ENCODE peak calls at places on chromosome 12, in five cellular contexts. Q, Z, J, B and I are unnamed samples.

GRCh38 chr12:50132505-50133135 is 20.6 kb downstream of the COX14 start:
- DNase-seq in Q (no peak), Z (no peak), J (peak; percentile 15), B (no peak), I (no peak)

GRCh38 chr12:56723889-56724659 is 1.0 kb downstream of the NACA start:
- DNase-seq in Q (no peak), Z (peak; percentile 80), J (no peak), B (peak; percentile 56), I (peak; percentile 53)

GRCh38 chr12:130830246-130830551 is 8.9 kb downstream of the STX2 start:
- DNase-seq in Q (no peak), Z (no peak), J (no peak), B (no peak), I (no peak)

GRCh38 chr12:98418357-98419075 is 96.9 kb upstream of the TMPO start:
- DNase-seq in Q (no peak), Z (peak; percentile 95), J (no peak), B (peak; percentile 85), I (peak; percentile 91)

GRCh38 chr12:104779134-104779533 is 179.0 kb downstream of the SLC41A2 start:
- DNase-seq in Q (no peak), Z (no peak), J (no peak), B (no peak), I (no peak)

GRCh38 chr12:102216086-102216691 is 18.6 kb upstream of the PMCH start:
- DNase-seq in Q (no peak), Z (no peak), J (no peak), B (no peak), I (no peak)

GRCh38 chr12:25796523-25797000 is 161.9 kb upstream of the RASSF8 start:
- DNase-seq in Q (no peak), Z (no peak), J (no peak), B (no peak), I (peak; percentile 17)

GRCh38 chr12:59322473-59322872 is 273.4 kb upstream of the SLC16A7 start:
- DNase-seq in Q (no peak), Z (no peak), J (peak; percentile 88), B (peak; percentile 27), I (peak; percentile 54)

GRCh38 chr12:57112492-57113294 is 1.5 kb upstream of the STAT6 start:
- DNase-seq in Q (no peak), Z (no peak), J (no peak), B (peak; percentile 25), I (peak; percentile 90)

GRCh38 chr12:130218682-130219081 is 56.4 kb downstream of the FZD10 start:
- DNase-seq in Q (no peak), Z (no peak), J (no peak), B (no peak), I (no peak)

GRCh38 chr12:56993346-56993745 is 13.0 kb downstream of the ZBTB39 start:
- DNase-seq in Q (no peak), Z (no peak), J (no peak), B (no peak), I (no peak)

GRCh38 chr12:96101806-96102205 is 66.4 kb upstream of the LTA4H start:
- DNase-seq in Q (no peak), Z (no peak), J (no peak), B (no peak), I (no peak)

GRCh38 chr12:54549774-54550451 is 512 bp downstream of the PDE1B start:
- DNase-seq in Q (no peak), Z (no peak), J (no peak), B (no peak), I (peak; percentile 57)

GRCh38 chr12:39300799-39301198 is 142.1 kb downstream of the KIF21A start:
- DNase-seq in Q (no peak), Z (no peak), J (no peak), B (no peak), I (no peak)

GRCh38 chr12:7110661-7111060 is 1.6 kb upstream of the C1RL start:
- DNase-seq in Q (no peak), Z (no peak), J (no peak), B (no peak), I (no peak)

GRCh38 chr12:98770230-98770629 is 125.1 kb downstream of the APAF1 start:
- DNase-seq in Q (no peak), Z (no peak), J (no peak), B (no peak), I (no peak)

GRCh38 chr12:71476513-71476912 is 36.9 kb downstream of the LGR5 start:
- DNase-seq in Q (no peak), Z (no peak), J (no peak), B (no peak), I (peak; percentile 33)

GRCh38 chr12:95605087-95605486 is 53.8 kb upstream of the USP44 start:
- DNase-seq in Q (no peak), Z (no peak), J (no peak), B (no peak), I (no peak)

GRCh38 chr12:131829351-131829794 is 1.2 kb downstream of the MMP17 start:
- DNase-seq in Q (no peak), Z (no peak), J (no peak), B (peak; percentile 51), I (no peak)

GRCh38 chr12:80861636-80862378 is 75.9 kb downstream of the LIN7A start:
- DNase-seq in Q (no peak), Z (no peak), J (no peak), B (no peak), I (no peak)

GRCh38 chr12:78198896-78199295 is 368.2 kb downstream of the NAV3 start:
- DNase-seq in Q (no peak), Z (no peak), J (no peak), B (no peak), I (no peak)

GRCh38 chr12:88996389-88996788 is 355.9 kb downstream of the DUSP6 start:
- DNase-seq in Q (no peak), Z (no peak), J (no peak), B (no peak), I (no peak)

GRCh38 chr12:52827499-52828090 is 6.5 kb downstream of the KRT79 start:
- DNase-seq in Q (no peak), Z (no peak), J (no peak), B (no peak), I (no peak)

GRCh38 chr12:108403952-108404351 is 64.8 kb upstream of the CMKLR1 start:
- DNase-seq in Q (no peak), Z (no peak), J (no peak), B (no peak), I (no peak)

GRCh38 chr12:100827901-100828520 is 33.4 kb downstream of the ANO4 start:
- DNase-seq in Q (no peak), Z (no peak), J (peak; percentile 31), B (no peak), I (no peak)